ENCODE peak calls at places on chromosomes 13 and 19, in nine cellular contexts. One of them, this sample, is unnamed.

GRCh38 chr19:52961981-52962380 is 700 bp downstream of the ZNF816 start:
- DNase-seq in ovary: no peak
- DNase-seq in pancreas: no peak
- DNase-seq in thoracic aorta: no peak
- DNase-seq in effector memory CD4-positive, alpha-beta T cell: no peak
- DNase-seq in GM23338: no peak
- DNase-seq in IMR-90: no peak
- DNase-seq in tibial nerve: no peak
- DNase-seq in Peyer's patch: no peak
- DNase-seq in this sample: no peak

GRCh38 chr19:54179921-54180452 is 7.0 kb upstream of the TMC4 start:
- DNase-seq in thoracic aorta: no peak
- DNase-seq in IMR-90: peak; percentile 60
- DNase-seq in pancreas: no peak
- DNase-seq in effector memory CD4-positive, alpha-beta T cell: no peak
- DNase-seq in ovary: no peak
- DNase-seq in tibial nerve: no peak
- DNase-seq in GM23338: peak; percentile 98
- DNase-seq in Peyer's patch: peak; percentile 72
- DNase-seq in this sample: no peak

GRCh38 chr19:3193256-3194062 is 7.7 kb downstream of the NCLN start:
- DNase-seq in effector memory CD4-positive, alpha-beta T cell: no peak
- DNase-seq in IMR-90: no peak
- DNase-seq in ovary: peak; percentile 17
- DNase-seq in Peyer's patch: no peak
- DNase-seq in tibial nerve: no peak
- DNase-seq in thoracic aorta: no peak
- DNase-seq in GM23338: no peak
- DNase-seq in pancreas: no peak
- DNase-seq in this sample: no peak

GRCh38 chr13:97259787-97260641 is 37.9 kb downstream of the MBNL2 start:
- DNase-seq in tibial nerve: no peak
- DNase-seq in Peyer's patch: no peak
- DNase-seq in GM23338: no peak
- DNase-seq in ovary: no peak
- DNase-seq in effector memory CD4-positive, alpha-beta T cell: no peak
- DNase-seq in thoracic aorta: no peak
- DNase-seq in IMR-90: peak; percentile 84
- DNase-seq in pancreas: no peak
- DNase-seq in this sample: no peak

GRCh38 chr19:756232-756631 is 5.3 kb downstream of the MISP start:
- DNase-seq in IMR-90: peak; percentile 49
- DNase-seq in tibial nerve: no peak
- DNase-seq in thoracic aorta: no peak
- DNase-seq in pancreas: no peak
- DNase-seq in ovary: no peak
- DNase-seq in Peyer's patch: no peak
- DNase-seq in effector memory CD4-positive, alpha-beta T cell: no peak
- DNase-seq in GM23338: peak; percentile 54
- DNase-seq in this sample: no peak

GRCh38 chr13:47829684-47830083 is 171.4 kb downstream of the SUCLA2 start:
- DNase-seq in IMR-90: peak; percentile 21
- DNase-seq in Peyer's patch: no peak
- DNase-seq in tibial nerve: no peak
- DNase-seq in GM23338: no peak
- DNase-seq in thoracic aorta: no peak
- DNase-seq in pancreas: no peak
- DNase-seq in ovary: no peak
- DNase-seq in effector memory CD4-positive, alpha-beta T cell: no peak
- DNase-seq in this sample: no peak

GRCh38 chr13:22278336-22278929 is 607.6 kb downstream of the FGF9 start:
- DNase-seq in ovary: peak; percentile 43
- DNase-seq in tibial nerve: peak; percentile 28
- DNase-seq in IMR-90: peak; percentile 63
- DNase-seq in effector memory CD4-positive, alpha-beta T cell: peak; percentile 23
- DNase-seq in pancreas: peak; percentile 33
- DNase-seq in Peyer's patch: no peak
- DNase-seq in thoracic aorta: no peak
- DNase-seq in GM23338: peak; percentile 71
- DNase-seq in this sample: peak; percentile 7

GRCh38 chr19:1882089-1882785 is 3.1 kb downstream of the ABHD17A start:
- DNase-seq in ovary: no peak
- DNase-seq in pancreas: no peak
- DNase-seq in tibial nerve: no peak
- DNase-seq in GM23338: no peak
- DNase-seq in thoracic aorta: no peak
- DNase-seq in effector memory CD4-positive, alpha-beta T cell: peak; percentile 57
- DNase-seq in IMR-90: no peak
- DNase-seq in Peyer's patch: no peak
- DNase-seq in this sample: no peak

GRCh38 chr19:3029070-3029923 is at the start of gene TLE2:
- DNase-seq in thoracic aorta: no peak
- DNase-seq in IMR-90: no peak
- DNase-seq in pancreas: no peak
- DNase-seq in Peyer's patch: peak; percentile 43
- DNase-seq in tibial nerve: no peak
- DNase-seq in ovary: no peak
- DNase-seq in GM23338: peak; percentile 52
- DNase-seq in effector memory CD4-positive, alpha-beta T cell: no peak
- DNase-seq in this sample: no peak

GRCh38 chr13:40236566-40237168 is 429.8 kb downstream of the FOXO1 start:
- DNase-seq in thoracic aorta: peak; percentile 53
- DNase-seq in ovary: peak; percentile 75
- DNase-seq in Peyer's patch: no peak
- DNase-seq in GM23338: no peak
- DNase-seq in pancreas: no peak
- DNase-seq in IMR-90: no peak
- DNase-seq in effector memory CD4-positive, alpha-beta T cell: no peak
- DNase-seq in tibial nerve: peak; percentile 59
- DNase-seq in this sample: no peak

GRCh38 chr13:34462843-34463242 is 479.2 kb upstream of the NBEA start:
- DNase-seq in tibial nerve: no peak
- DNase-seq in Peyer's patch: no peak
- DNase-seq in effector memory CD4-positive, alpha-beta T cell: no peak
- DNase-seq in thoracic aorta: no peak
- DNase-seq in ovary: no peak
- DNase-seq in pancreas: no peak
- DNase-seq in GM23338: no peak
- DNase-seq in IMR-90: peak; percentile 22
- DNase-seq in this sample: no peak

GRCh38 chr13:108195146-108195545 is 20.2 kb downstream of the LIG4 start:
- DNase-seq in GM23338: no peak
- DNase-seq in tibial nerve: no peak
- DNase-seq in pancreas: no peak
- DNase-seq in thoracic aorta: no peak
- DNase-seq in IMR-90: peak; percentile 30
- DNase-seq in Peyer's patch: no peak
- DNase-seq in ovary: no peak
- DNase-seq in effector memory CD4-positive, alpha-beta T cell: no peak
- DNase-seq in this sample: no peak

GRCh38 chr13:107678075-107678689 is 537.2 kb downstream of the LIG4 start:
- DNase-seq in ovary: no peak
- DNase-seq in Peyer's patch: no peak
- DNase-seq in effector memory CD4-positive, alpha-beta T cell: no peak
- DNase-seq in IMR-90: peak; percentile 53
- DNase-seq in tibial nerve: no peak
- DNase-seq in GM23338: peak; percentile 39
- DNase-seq in pancreas: no peak
- DNase-seq in thoracic aorta: no peak
- DNase-seq in this sample: no peak

GRCh38 chr13:97221989-97222700 is at the start of gene MBNL2:
- DNase-seq in Peyer's patch: peak; percentile 89
- DNase-seq in tibial nerve: peak; percentile 79
- DNase-seq in ovary: peak; percentile 89
- DNase-seq in thoracic aorta: peak; percentile 55
- DNase-seq in effector memory CD4-positive, alpha-beta T cell: peak; percentile 72
- DNase-seq in IMR-90: peak; percentile 94
- DNase-seq in GM23338: peak; percentile 80
- DNase-seq in pancreas: peak; percentile 91
- DNase-seq in this sample: no peak

GRCh38 chr19:10290439-10290875 is 705 bp downstream of the ICAM5 start:
- DNase-seq in thoracic aorta: no peak
- DNase-seq in tibial nerve: no peak
- DNase-seq in IMR-90: peak; percentile 7
- DNase-seq in ovary: no peak
- DNase-seq in Peyer's patch: no peak
- DNase-seq in effector memory CD4-positive, alpha-beta T cell: no peak
- DNase-seq in pancreas: no peak
- DNase-seq in GM23338: peak; percentile 78
- DNase-seq in this sample: no peak

GRCh38 chr19:57068921-57069697 is 50.7 kb upstream of the USP29 start:
- DNase-seq in GM23338: peak; percentile 49
- DNase-seq in effector memory CD4-positive, alpha-beta T cell: no peak
- DNase-seq in IMR-90: no peak
- DNase-seq in tibial nerve: no peak
- DNase-seq in thoracic aorta: no peak
- DNase-seq in pancreas: no peak
- DNase-seq in ovary: peak; percentile 90
- DNase-seq in Peyer's patch: no peak
- DNase-seq in this sample: no peak

GRCh38 chr19:32878988-32879387 is 9.4 kb upstream of the SLC7A9 start:
- DNase-seq in IMR-90: no peak
- DNase-seq in Peyer's patch: no peak
- DNase-seq in GM23338: no peak
- DNase-seq in effector memory CD4-positive, alpha-beta T cell: no peak
- DNase-seq in thoracic aorta: no peak
- DNase-seq in tibial nerve: no peak
- DNase-seq in pancreas: no peak
- DNase-seq in ovary: no peak
- DNase-seq in this sample: no peak

GRCh38 chr13:46171223-46171622 is 10.8 kb downstream of the LCP1 start:
- DNase-seq in tibial nerve: no peak
- DNase-seq in effector memory CD4-positive, alpha-beta T cell: no peak
- DNase-seq in IMR-90: no peak
- DNase-seq in pancreas: no peak
- DNase-seq in Peyer's patch: no peak
- DNase-seq in thoracic aorta: no peak
- DNase-seq in GM23338: no peak
- DNase-seq in ovary: no peak
- DNase-seq in this sample: no peak

GRCh38 chr13:46667687-46668281 is 114.8 kb downstream of the LRCH1 start:
- DNase-seq in IMR-90: no peak
- DNase-seq in effector memory CD4-positive, alpha-beta T cell: no peak
- DNase-seq in thoracic aorta: no peak
- DNase-seq in ovary: no peak
- DNase-seq in pancreas: no peak
- DNase-seq in Peyer's patch: no peak
- DNase-seq in GM23338: no peak
- DNase-seq in tibial nerve: no peak
- DNase-seq in this sample: no peak

GRCh38 chr13:98284677-98285076 is 107.6 kb upstream of the RNF113B start:
- DNase-seq in thoracic aorta: no peak
- DNase-seq in GM23338: no peak
- DNase-seq in pancreas: no peak
- DNase-seq in Peyer's patch: no peak
- DNase-seq in IMR-90: no peak
- DNase-seq in effector memory CD4-positive, alpha-beta T cell: no peak
- DNase-seq in tibial nerve: no peak
- DNase-seq in ovary: no peak
- DNase-seq in this sample: no peak
- H3K4me1 ChIP-seq in thoracic aorta: no peaks in the 10 kb centered on the region
- H3K4me1 ChIP-seq in GM23338: peaks cover 34% of the 10 kb centered on the region
- H3K4me1 ChIP-seq in pancreas: peaks cover 3% of the 10 kb centered on the region
- H3K4me1 ChIP-seq in Peyer's patch: no peaks in the 10 kb centered on the region
- H3K4me1 ChIP-seq in IMR-90: peaks cover 10% of the 10 kb centered on the region
- H3K4me1 ChIP-seq in effector memory CD4-positive, alpha-beta T cell: no peaks in the 10 kb centered on the region
- H3K4me1 ChIP-seq in tibial nerve: no peaks in the 10 kb centered on the region
- H3K4me1 ChIP-seq in ovary: no peaks in the 10 kb centered on the region
- H3K4me1 ChIP-seq in this sample: peaks cover 5% of the 10 kb centered on the region

GRCh38 chr19:47427241-47428176 is 8.2 kb upstream of the MEIS3 start:
- DNase-seq in thoracic aorta: no peak
- DNase-seq in tibial nerve: peak; percentile 22
- DNase-seq in GM23338: peak; percentile 92
- DNase-seq in ovary: peak; percentile 68
- DNase-seq in IMR-90: peak; percentile 45
- DNase-seq in effector memory CD4-positive, alpha-beta T cell: peak; percentile 38
- DNase-seq in pancreas: peak; percentile 34
- DNase-seq in Peyer's patch: peak; percentile 66
- DNase-seq in this sample: peak; percentile 91
- H3K27ac ChIP-seq in thoracic aorta: no peak overlapping the region
- H3K27ac ChIP-seq in tibial nerve: no peak overlapping the region
- H3K27ac ChIP-seq in GM23338: peak overlapping the region; percentile 39
- H3K27ac ChIP-seq in ovary: no peak overlapping the region
- H3K27ac ChIP-seq in IMR-90: no peak overlapping the region
- H3K27ac ChIP-seq in effector memory CD4-positive, alpha-beta T cell: no peak overlapping the region
- H3K27ac ChIP-seq in pancreas: no peak overlapping the region
- H3K27ac ChIP-seq in Peyer's patch: no peak overlapping the region
- H3K27ac ChIP-seq in this sample: no peak overlapping the region

GRCh38 chr19:17678836-17679235 is 9.3 kb downstream of the UNC13A start:
- DNase-seq in thoracic aorta: no peak
- DNase-seq in IMR-90: no peak
- DNase-seq in pancreas: no peak
- DNase-seq in Peyer's patch: no peak
- DNase-seq in GM23338: no peak
- DNase-seq in ovary: no peak
- DNase-seq in tibial nerve: no peak
- DNase-seq in effector memory CD4-positive, alpha-beta T cell: no peak
- DNase-seq in this sample: no peak

GRCh38 chr19:17682273-17682672 is 5.9 kb downstream of the UNC13A start:
- DNase-seq in ovary: no peak
- DNase-seq in Peyer's patch: no peak
- DNase-seq in GM23338: no peak
- DNase-seq in thoracic aorta: no peak
- DNase-seq in tibial nerve: no peak
- DNase-seq in pancreas: no peak
- DNase-seq in effector memory CD4-positive, alpha-beta T cell: no peak
- DNase-seq in IMR-90: no peak
- DNase-seq in this sample: no peak

GRCh38 chr19:17680235-17680722 is 7.9 kb downstream of the UNC13A start:
- DNase-seq in ovary: peak; percentile 65
- DNase-seq in effector memory CD4-positive, alpha-beta T cell: peak; percentile 15
- DNase-seq in IMR-90: peak; percentile 62
- DNase-seq in thoracic aorta: peak; percentile 60
- DNase-seq in tibial nerve: peak; percentile 28
- DNase-seq in pancreas: peak; percentile 22
- DNase-seq in Peyer's patch: no peak
- DNase-seq in GM23338: peak; percentile 64
- DNase-seq in this sample: no peak

GRCh38 chr19:17681505-17682125 is 6.5 kb downstream of the UNC13A start:
- DNase-seq in effector memory CD4-positive, alpha-beta T cell: no peak
- DNase-seq in tibial nerve: no peak
- DNase-seq in thoracic aorta: no peak
- DNase-seq in IMR-90: peak; percentile 56
- DNase-seq in Peyer's patch: no peak
- DNase-seq in GM23338: peak; percentile 85
- DNase-seq in pancreas: no peak
- DNase-seq in ovary: peak; percentile 44
- DNase-seq in this sample: no peak

GRCh38 chr19:17679526-17680234 is 8.5 kb downstream of the UNC13A start:
- DNase-seq in GM23338: peak; percentile 37
- DNase-seq in pancreas: no peak
- DNase-seq in ovary: no peak
- DNase-seq in Peyer's patch: no peak
- DNase-seq in tibial nerve: no peak
- DNase-seq in effector memory CD4-positive, alpha-beta T cell: no peak
- DNase-seq in thoracic aorta: no peak
- DNase-seq in IMR-90: no peak
- DNase-seq in this sample: no peak
- H3K4me3 ChIP-seq in GM23338: peak overlapping the region; percentile 60
- H3K4me3 ChIP-seq in pancreas: no peak overlapping the region
- H3K4me3 ChIP-seq in ovary: no peak overlapping the region
- H3K4me3 ChIP-seq in Peyer's patch: peak overlapping the region; percentile 29
- H3K4me3 ChIP-seq in tibial nerve: peak overlapping the region; percentile 4
- H3K4me3 ChIP-seq in effector memory CD4-positive, alpha-beta T cell: no peak overlapping the region
- H3K4me3 ChIP-seq in thoracic aorta: peak overlapping the region; percentile 74
- H3K4me3 ChIP-seq in IMR-90: no peak overlapping the region
- H3K4me3 ChIP-seq in this sample: peak overlapping the region; percentile 12

GRCh38 chr19:36120092-36120983 is 5.1 kb downstream of the TBCB start:
- DNase-seq in effector memory CD4-positive, alpha-beta T cell: no peak
- DNase-seq in pancreas: no peak
- DNase-seq in Peyer's patch: no peak
- DNase-seq in thoracic aorta: no peak
- DNase-seq in IMR-90: no peak
- DNase-seq in ovary: no peak
- DNase-seq in GM23338: no peak
- DNase-seq in tibial nerve: no peak
- DNase-seq in this sample: no peak
- H3K4me1 ChIP-seq in effector memory CD4-positive, alpha-beta T cell: peaks cover 11% of the 10 kb centered on the region
- H3K4me1 ChIP-seq in pancreas: peaks cover 10% of the 10 kb centered on the region
- H3K4me1 ChIP-seq in Peyer's patch: peaks cover 11% of the 10 kb centered on the region
- H3K4me1 ChIP-seq in thoracic aorta: peaks cover 8% of the 10 kb centered on the region
- H3K4me1 ChIP-seq in IMR-90: peaks cover 4% of the 10 kb centered on the region
- H3K4me1 ChIP-seq in ovary: peaks cover 7% of the 10 kb centered on the region
- H3K4me1 ChIP-seq in GM23338: peaks cover 8% of the 10 kb centered on the region
- H3K4me1 ChIP-seq in tibial nerve: no peaks in the 10 kb centered on the region
- H3K4me1 ChIP-seq in this sample: peaks cover 2% of the 10 kb centered on the region